ENCODE peak calls at places on chromosomes 1 and 21, in eight cellular contexts. One of them, this sample, is unnamed.

GRCh38 chr1:162319510-162320160 is 57.0 kb downstream of the SPATA46 start:
- DNase-seq in CD4-positive, alpha-beta T cell: no peak
- DNase-seq in ovary: no peak
- DNase-seq in hepatocyte: no peak
- DNase-seq in tibial nerve: no peak
- DNase-seq in uterus: no peak
- DNase-seq in fibroblast of lung: peak; percentile 85
- DNase-seq in OCI-LY7: no peak
- DNase-seq in this sample: no peak

GRCh38 chr1:22598736-22599135 is 35.4 kb downstream of the EPHA8 start:
- DNase-seq in CD4-positive, alpha-beta T cell: no peak
- DNase-seq in ovary: no peak
- DNase-seq in hepatocyte: no peak
- DNase-seq in tibial nerve: no peak
- DNase-seq in uterus: no peak
- DNase-seq in fibroblast of lung: no peak
- DNase-seq in OCI-LY7: no peak
- DNase-seq in this sample: no peak

GRCh38 chr1:147627435-147628110 is 42.8 kb downstream of the ACP6 start:
- DNase-seq in CD4-positive, alpha-beta T cell: peak; percentile 36
- DNase-seq in ovary: peak; percentile 45
- DNase-seq in hepatocyte: peak; percentile 70
- DNase-seq in tibial nerve: peak; percentile 47
- DNase-seq in uterus: peak; percentile 43
- DNase-seq in fibroblast of lung: peak; percentile 29
- DNase-seq in OCI-LY7: peak; percentile 60
- DNase-seq in this sample: peak; percentile 66

GRCh38 chr21:30518876-30519275 is 16.9 kb upstream of the KRTAP19-5 start:
- DNase-seq in CD4-positive, alpha-beta T cell: no peak
- DNase-seq in ovary: no peak
- DNase-seq in hepatocyte: no peak
- DNase-seq in tibial nerve: no peak
- DNase-seq in uterus: no peak
- DNase-seq in fibroblast of lung: no peak
- DNase-seq in OCI-LY7: no peak
- DNase-seq in this sample: no peak

GRCh38 chr1:203663820-203664219 is 37.2 kb downstream of the ATP2B4 start:
- DNase-seq in CD4-positive, alpha-beta T cell: no peak
- DNase-seq in ovary: no peak
- DNase-seq in hepatocyte: no peak
- DNase-seq in tibial nerve: no peak
- DNase-seq in uterus: no peak
- DNase-seq in fibroblast of lung: peak; percentile 55
- DNase-seq in OCI-LY7: no peak
- DNase-seq in this sample: no peak

GRCh38 chr1:156897078-156897825 is 3.7 kb downstream of the PEAR1 start:
- DNase-seq in CD4-positive, alpha-beta T cell: no peak
- DNase-seq in ovary: no peak
- DNase-seq in hepatocyte: no peak
- DNase-seq in tibial nerve: no peak
- DNase-seq in uterus: no peak
- DNase-seq in fibroblast of lung: peak; percentile 78
- DNase-seq in OCI-LY7: no peak
- DNase-seq in this sample: no peak

GRCh38 chr21:41752231-41752681 is 14.6 kb downstream of the RIPK4 start:
- DNase-seq in CD4-positive, alpha-beta T cell: no peak
- DNase-seq in ovary: no peak
- DNase-seq in hepatocyte: peak; percentile 48
- DNase-seq in tibial nerve: no peak
- DNase-seq in uterus: no peak
- DNase-seq in fibroblast of lung: peak; percentile 49
- DNase-seq in OCI-LY7: no peak
- DNase-seq in this sample: peak; percentile 37

GRCh38 chr1:11944358-11944981 is 10.0 kb downstream of the PLOD1 start:
- DNase-seq in CD4-positive, alpha-beta T cell: no peak
- DNase-seq in ovary: no peak
- DNase-seq in hepatocyte: peak; percentile 73
- DNase-seq in tibial nerve: no peak
- DNase-seq in uterus: no peak
- DNase-seq in fibroblast of lung: no peak
- DNase-seq in OCI-LY7: no peak
- DNase-seq in this sample: no peak

GRCh38 chr1:158155673-158156072 is 25.0 kb upstream of the CD1D start:
- DNase-seq in CD4-positive, alpha-beta T cell: no peak
- DNase-seq in ovary: no peak
- DNase-seq in hepatocyte: no peak
- DNase-seq in tibial nerve: no peak
- DNase-seq in uterus: no peak
- DNase-seq in fibroblast of lung: no peak
- DNase-seq in OCI-LY7: no peak
- DNase-seq in this sample: no peak

GRCh38 chr1:119429687-119430086 is 14.7 kb downstream of the HSD3B2 start:
- DNase-seq in CD4-positive, alpha-beta T cell: no peak
- DNase-seq in ovary: no peak
- DNase-seq in hepatocyte: no peak
- DNase-seq in tibial nerve: no peak
- DNase-seq in uterus: no peak
- DNase-seq in fibroblast of lung: no peak
- DNase-seq in OCI-LY7: no peak
- DNase-seq in this sample: no peak

GRCh38 chr1:231072054-231072453 is 32.0 kb upstream of the FAM89A start:
- DNase-seq in CD4-positive, alpha-beta T cell: no peak
- DNase-seq in ovary: no peak
- DNase-seq in hepatocyte: no peak
- DNase-seq in tibial nerve: no peak
- DNase-seq in uterus: no peak
- DNase-seq in fibroblast of lung: no peak
- DNase-seq in OCI-LY7: no peak
- DNase-seq in this sample: no peak

GRCh38 chr1:201715801-201716741 is 112.9 kb upstream of the IPO9 start:
- DNase-seq in CD4-positive, alpha-beta T cell: no peak
- DNase-seq in ovary: peak; percentile 38
- DNase-seq in hepatocyte: no peak
- DNase-seq in tibial nerve: no peak
- DNase-seq in uterus: no peak
- DNase-seq in fibroblast of lung: no peak
- DNase-seq in OCI-LY7: peak; percentile 47
- DNase-seq in this sample: no peak

GRCh38 chr1:53899206-53899628 is 5.2 kb downstream of the DIO1 start:
- DNase-seq in CD4-positive, alpha-beta T cell: no peak
- DNase-seq in ovary: peak; percentile 47
- DNase-seq in hepatocyte: peak; percentile 43
- DNase-seq in tibial nerve: no peak
- DNase-seq in uterus: peak; percentile 48
- DNase-seq in fibroblast of lung: peak; percentile 87
- DNase-seq in OCI-LY7: no peak
- DNase-seq in this sample: no peak

GRCh38 chr21:35882791-35883240 is 177.5 kb downstream of the SETD4 start:
- DNase-seq in CD4-positive, alpha-beta T cell: no peak
- DNase-seq in ovary: no peak
- DNase-seq in hepatocyte: no peak
- DNase-seq in tibial nerve: peak; percentile 44
- DNase-seq in uterus: no peak
- DNase-seq in fibroblast of lung: peak; percentile 48
- DNase-seq in OCI-LY7: no peak
- DNase-seq in this sample: no peak

GRCh38 chr1:94929351-94929814 is 2.5 kb upstream of the CNN3 start:
- DNase-seq in CD4-positive, alpha-beta T cell: no peak
- DNase-seq in ovary: peak; percentile 37
- DNase-seq in hepatocyte: no peak
- DNase-seq in tibial nerve: no peak
- DNase-seq in uterus: no peak
- DNase-seq in fibroblast of lung: no peak
- DNase-seq in OCI-LY7: no peak
- DNase-seq in this sample: no peak

GRCh38 chr1:83999316-83999819 is 436 bp upstream of the TTLL7 start:
- DNase-seq in CD4-positive, alpha-beta T cell: no peak
- DNase-seq in ovary: no peak
- DNase-seq in hepatocyte: peak; percentile 80
- DNase-seq in tibial nerve: peak; percentile 49
- DNase-seq in uterus: peak; percentile 68
- DNase-seq in fibroblast of lung: peak; percentile 75
- DNase-seq in OCI-LY7: peak; percentile 79
- DNase-seq in this sample: peak; percentile 92

GRCh38 chr1:151968058-151968457 is 25.6 kb downstream of the S100A10 start:
- DNase-seq in CD4-positive, alpha-beta T cell: peak; percentile 38
- DNase-seq in ovary: no peak
- DNase-seq in hepatocyte: peak; percentile 61
- DNase-seq in tibial nerve: peak; percentile 44
- DNase-seq in uterus: no peak
- DNase-seq in fibroblast of lung: peak; percentile 43
- DNase-seq in OCI-LY7: peak; percentile 44
- DNase-seq in this sample: peak; percentile 50

GRCh38 chr1:59076612-59077011 is 220.3 kb upstream of the FGGY start:
- DNase-seq in CD4-positive, alpha-beta T cell: no peak
- DNase-seq in ovary: no peak
- DNase-seq in hepatocyte: no peak
- DNase-seq in tibial nerve: no peak
- DNase-seq in uterus: no peak
- DNase-seq in fibroblast of lung: no peak
- DNase-seq in OCI-LY7: peak; percentile 2
- DNase-seq in this sample: no peak

GRCh38 chr1:91568261-91568660 is 67.6 kb downstream of the CDC7 start:
- DNase-seq in CD4-positive, alpha-beta T cell: no peak
- DNase-seq in ovary: peak; percentile 9
- DNase-seq in hepatocyte: no peak
- DNase-seq in tibial nerve: no peak
- DNase-seq in uterus: no peak
- DNase-seq in fibroblast of lung: no peak
- DNase-seq in OCI-LY7: no peak
- DNase-seq in this sample: no peak

GRCh38 chr1:211327341-211327921 is 798 bp downstream of the TRAF5 start:
- DNase-seq in CD4-positive, alpha-beta T cell: no peak
- DNase-seq in ovary: peak; percentile 36
- DNase-seq in hepatocyte: peak; percentile 67
- DNase-seq in tibial nerve: no peak
- DNase-seq in uterus: peak; percentile 31
- DNase-seq in fibroblast of lung: peak; percentile 65
- DNase-seq in OCI-LY7: peak; percentile 59
- DNase-seq in this sample: peak; percentile 34

GRCh38 chr1:24364975-24365678 is 46.0 kb downstream of the GRHL3 start:
- DNase-seq in CD4-positive, alpha-beta T cell: no peak
- DNase-seq in ovary: no peak
- DNase-seq in hepatocyte: no peak
- DNase-seq in tibial nerve: peak; percentile 31
- DNase-seq in uterus: no peak
- DNase-seq in fibroblast of lung: peak; percentile 93
- DNase-seq in OCI-LY7: no peak
- DNase-seq in this sample: no peak

GRCh38 chr1:168465942-168466702 is 77.7 kb downstream of the XCL2 start:
- DNase-seq in CD4-positive, alpha-beta T cell: peak; percentile 5
- DNase-seq in ovary: peak; percentile 25
- DNase-seq in hepatocyte: peak; percentile 73
- DNase-seq in tibial nerve: no peak
- DNase-seq in uterus: peak; percentile 55
- DNase-seq in fibroblast of lung: peak; percentile 89
- DNase-seq in OCI-LY7: no peak
- DNase-seq in this sample: no peak

GRCh38 chr21:44625756-44626155 is 1.1 kb upstream of the KRTAP10-9 start:
- DNase-seq in CD4-positive, alpha-beta T cell: no peak
- DNase-seq in ovary: no peak
- DNase-seq in hepatocyte: no peak
- DNase-seq in tibial nerve: no peak
- DNase-seq in uterus: no peak
- DNase-seq in fibroblast of lung: no peak
- DNase-seq in OCI-LY7: no peak
- DNase-seq in this sample: no peak
- H3K9me3 ChIP-seq in CD4-positive, alpha-beta T cell: peaks cover 24% of the 10 kb centered on the region
- H3K9me3 ChIP-seq in ovary: no peaks in the 10 kb centered on the region
- H3K9me3 ChIP-seq in hepatocyte: no peaks in the 10 kb centered on the region
- H3K9me3 ChIP-seq in tibial nerve: no peaks in the 10 kb centered on the region
- H3K9me3 ChIP-seq in uterus: no peaks in the 10 kb centered on the region
- H3K9me3 ChIP-seq in fibroblast of lung: no peaks in the 10 kb centered on the region
- H3K9me3 ChIP-seq in OCI-LY7: peaks cover 13% of the 10 kb centered on the region
- H3K9me3 ChIP-seq in this sample: peaks cover 13% of the 10 kb centered on the region

DNA sequence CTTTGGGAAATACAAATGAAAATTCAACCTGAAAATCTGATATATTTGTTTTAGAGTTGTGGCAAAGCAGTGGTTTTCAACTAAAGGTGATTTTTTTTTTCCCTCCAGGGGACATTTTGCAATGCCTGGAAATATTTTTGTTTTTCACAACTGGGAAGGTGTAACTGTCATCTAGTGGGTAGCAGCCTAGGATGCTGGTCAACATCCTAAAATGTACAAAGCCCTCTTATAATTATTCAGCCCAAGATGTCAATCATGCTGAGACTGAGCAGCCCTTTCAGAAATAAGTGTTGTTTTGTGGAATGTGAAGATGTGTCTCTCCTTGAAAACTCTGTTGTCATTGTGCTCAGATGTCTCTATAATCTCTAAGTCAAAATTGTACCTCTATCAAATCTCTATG is 95.2 kb upstream of the NCAM2 start:
- DNase-seq in CD4-positive, alpha-beta T cell: no peak
- DNase-seq in ovary: no peak
- DNase-seq in hepatocyte: no peak
- DNase-seq in tibial nerve: no peak
- DNase-seq in uterus: no peak
- DNase-seq in fibroblast of lung: no peak
- DNase-seq in OCI-LY7: no peak
- DNase-seq in this sample: no peak
- H3K9me3 ChIP-seq in CD4-positive, alpha-beta T cell: no peaks in the 10 kb centered on the region
- H3K9me3 ChIP-seq in ovary: no peaks in the 10 kb centered on the region
- H3K9me3 ChIP-seq in hepatocyte: no peaks in the 10 kb centered on the region
- H3K9me3 ChIP-seq in tibial nerve: no peaks in the 10 kb centered on the region
- H3K9me3 ChIP-seq in uterus: no peaks in the 10 kb centered on the region
- H3K9me3 ChIP-seq in fibroblast of lung: no peaks in the 10 kb centered on the region
- H3K9me3 ChIP-seq in OCI-LY7: peaks cover 19% of the 10 kb centered on the region
- H3K9me3 ChIP-seq in this sample: no peaks in the 10 kb centered on the region

GRCh38 chr1:223500560-223501425 is 107.6 kb downstream of the CCDC185 start:
- DNase-seq in CD4-positive, alpha-beta T cell: no peak
- DNase-seq in ovary: no peak
- DNase-seq in hepatocyte: peak; percentile 64
- DNase-seq in tibial nerve: no peak
- DNase-seq in uterus: peak; percentile 16
- DNase-seq in fibroblast of lung: peak; percentile 99
- DNase-seq in OCI-LY7: no peak
- DNase-seq in this sample: peak; percentile 66

GRCh38 chr1:223494926-223495645 is 101.9 kb downstream of the CCDC185 start:
- DNase-seq in CD4-positive, alpha-beta T cell: no peak
- DNase-seq in ovary: no peak
- DNase-seq in hepatocyte: no peak
- DNase-seq in tibial nerve: no peak
- DNase-seq in uterus: no peak
- DNase-seq in fibroblast of lung: no peak
- DNase-seq in OCI-LY7: no peak
- DNase-seq in this sample: no peak

GRCh38 chr1:223492044-223492443 is 98.8 kb downstream of the CCDC185 start:
- DNase-seq in CD4-positive, alpha-beta T cell: no peak
- DNase-seq in ovary: no peak
- DNase-seq in hepatocyte: no peak
- DNase-seq in tibial nerve: no peak
- DNase-seq in uterus: no peak
- DNase-seq in fibroblast of lung: no peak
- DNase-seq in OCI-LY7: no peak
- DNase-seq in this sample: peak; percentile 45

GRCh38 chr1:223496883-223497282 is 103.7 kb downstream of the CCDC185 start:
- DNase-seq in CD4-positive, alpha-beta T cell: no peak
- DNase-seq in ovary: no peak
- DNase-seq in hepatocyte: no peak
- DNase-seq in tibial nerve: no peak
- DNase-seq in uterus: no peak
- DNase-seq in fibroblast of lung: no peak
- DNase-seq in OCI-LY7: peak; percentile 8
- DNase-seq in this sample: no peak
- H3K9me3 ChIP-seq in CD4-positive, alpha-beta T cell: no peaks in the 10 kb centered on the region
- H3K9me3 ChIP-seq in ovary: no peaks in the 10 kb centered on the region
- H3K9me3 ChIP-seq in hepatocyte: no peaks in the 10 kb centered on the region
- H3K9me3 ChIP-seq in tibial nerve: no peaks in the 10 kb centered on the region
- H3K9me3 ChIP-seq in uterus: no peaks in the 10 kb centered on the region
- H3K9me3 ChIP-seq in fibroblast of lung: no peaks in the 10 kb centered on the region
- H3K9me3 ChIP-seq in OCI-LY7: no peaks in the 10 kb centered on the region
- H3K9me3 ChIP-seq in this sample: no peaks in the 10 kb centered on the region

GRCh38 chr1:2791027-2791760 is 10.3 kb downstream of the TTC34 start:
- DNase-seq in CD4-positive, alpha-beta T cell: no peak
- DNase-seq in ovary: no peak
- DNase-seq in hepatocyte: no peak
- DNase-seq in tibial nerve: no peak
- DNase-seq in uterus: no peak
- DNase-seq in fibroblast of lung: no peak
- DNase-seq in OCI-LY7: no peak
- DNase-seq in this sample: peak; percentile 22
- H3K9me3 ChIP-seq in CD4-positive, alpha-beta T cell: peaks cover 27% of the 10 kb centered on the region
- H3K9me3 ChIP-seq in ovary: no peaks in the 10 kb centered on the region
- H3K9me3 ChIP-seq in hepatocyte: no peaks in the 10 kb centered on the region
- H3K9me3 ChIP-seq in tibial nerve: no peaks in the 10 kb centered on the region
- H3K9me3 ChIP-seq in uterus: peaks cover 8% of the 10 kb centered on the region
- H3K9me3 ChIP-seq in fibroblast of lung: no peaks in the 10 kb centered on the region
- H3K9me3 ChIP-seq in OCI-LY7: peaks cover 5% of the 10 kb centered on the region
- H3K9me3 ChIP-seq in this sample: peaks cover 20% of the 10 kb centered on the region

This sample was measured in upper lobe of left lung.